ENCODE peak calls at places on chromosomes 13 and 19, in seven cellular contexts. F, C, I, S, N, T and G are unnamed samples.

GRCh38 chr19:3178377-3178972 is at the start of gene S1PR4:
- DNase-seq in F (no peak), C (peak; percentile 80), I (peak; percentile 61), S (peak; percentile 86), N (peak; percentile 83), T (no peak), G (no peak)

GRCh38 chr13:97226788-97227627 is 4.9 kb downstream of the MBNL2 start:
- DNase-seq in F (no peak), C (peak; percentile 49), I (peak; percentile 51), S (no peak), N (peak; percentile 24), T (no peak), G (peak; percentile 80)

GRCh38 chr19:29503785-29504184 is 22.0 kb upstream of the VSTM2B start:
- DNase-seq in F (no peak), C (no peak), I (no peak), S (no peak), N (no peak), T (no peak), G (no peak)

GRCh38 chr13:88235441-88235840 is 564.3 kb downstream of the SLITRK5 start:
- DNase-seq in F (no peak), C (no peak), I (no peak), S (no peak), N (no peak), T (no peak), G (no peak)

GRCh38 chr13:103852036-103852435 is 785.8 kb upstream of the SLC10A2 start:
- DNase-seq in F (no peak), C (no peak), I (no peak), S (no peak), N (no peak), T (no peak), G (no peak)

GRCh38 chr19:39558623-39559117 is 18.7 kb upstream of the EID2 start:
- DNase-seq in F (no peak), C (no peak), I (no peak), S (no peak), N (peak; percentile 15), T (no peak), G (no peak)

GRCh38 chr13:102033316-102033715 is 368.5 kb downstream of the FGF14 start:
- DNase-seq in F (no peak), C (no peak), I (no peak), S (no peak), N (no peak), T (no peak), G (no peak)

GRCh38 chr19:35135389-35135909 is 590 bp upstream of the LGI4 start:
- DNase-seq in F (peak; percentile 20), C (peak; percentile 81), I (peak; percentile 36), S (peak; percentile 89), N (peak; percentile 79), T (peak; percentile 78), G (peak; percentile 65)

GRCh38 chr19:38025908-38026307 is 118.9 kb downstream of the SIPA1L3 start:
- DNase-seq in F (no peak), C (no peak), I (no peak), S (no peak), N (no peak), T (no peak), G (no peak)

GRCh38 chr13:44140146-44140545 is 233.5 kb upstream of the SERP2 start:
- DNase-seq in F (no peak), C (peak; percentile 73), I (no peak), S (no peak), N (no peak), T (no peak), G (no peak)

GRCh38 chr19:21256722-21257121 is 72.5 kb downstream of the ZNF708 start:
- DNase-seq in F (peak; percentile 6), C (no peak), I (no peak), S (no peak), N (peak; percentile 43), T (no peak), G (peak; percentile 28)

GRCh38 chr13:97068146-97068545 is 73.9 kb upstream of the OXGR1 start:
- DNase-seq in F (peak; percentile 2), C (no peak), I (no peak), S (no peak), N (no peak), T (no peak), G (peak; percentile 79)

GRCh38 chr19:56314018-56314583 is 538 bp downstream of the ZSCAN5A start:
- DNase-seq in F (no peak), C (no peak), I (no peak), S (no peak), N (no peak), T (no peak), G (no peak)

GRCh38 chr13:109509154-109509905 is 277.1 kb downstream of the IRS2 start:
- DNase-seq in F (peak; percentile 85), C (no peak), I (no peak), S (no peak), N (no peak), T (no peak), G (peak; percentile 68)

GRCh38 chr13:37621811-37622361 is 23.3 kb upstream of the POSTN start:
- DNase-seq in F (peak; percentile 84), C (no peak), I (no peak), S (no peak), N (no peak), T (peak; percentile 33), G (peak; percentile 89)

DNA sequence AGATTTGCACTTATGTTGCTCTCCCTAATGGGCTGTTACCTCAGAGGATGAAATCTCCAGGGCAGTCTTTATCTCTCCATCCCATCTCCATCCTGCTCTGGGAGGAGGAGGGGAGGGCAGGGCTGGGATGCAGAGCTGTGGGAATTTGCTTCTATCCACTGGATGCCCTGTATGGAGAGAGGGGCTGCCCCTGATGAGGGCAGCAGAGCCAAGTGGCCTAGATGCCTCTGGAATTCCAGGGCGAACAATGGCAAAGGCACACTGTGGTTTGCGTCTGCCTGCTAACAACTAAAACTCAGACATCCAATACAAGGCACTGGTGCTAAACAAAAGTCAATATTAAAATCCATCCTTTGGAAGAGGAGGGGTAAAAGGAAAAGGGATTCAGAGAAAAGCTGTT is 165.1 kb downstream of the COG6 start:
- DNase-seq in F (no peak), C (no peak), I (no peak), S (no peak), N (no peak), T (no peak), G (no peak)
- H3K4me3 ChIP-seq in F (no peak overlapping the region), C (no peak overlapping the region), I (no peak overlapping the region), S (no peak overlapping the region), N (no peak overlapping the region), T (no peak overlapping the region), G (no peak overlapping the region)

GRCh38 chr19:7655581-7655980 is 13.3 kb upstream of the RETN start:
- DNase-seq in F (no peak), C (no peak), I (no peak), S (no peak), N (no peak), T (no peak), G (no peak)

GRCh38 chr19:7648265-7649014 is 11.5 kb downstream of the STXBP2 start:
- DNase-seq in F (no peak), C (no peak), I (no peak), S (no peak), N (no peak), T (no peak), G (no peak)

GRCh38 chr19:7654401-7654800 is 14.4 kb upstream of the RETN start:
- DNase-seq in F (no peak), C (no peak), I (no peak), S (no peak), N (no peak), T (no peak), G (no peak)

GRCh38 chr19:7650148-7650547 is 13.2 kb downstream of the STXBP2 start:
- DNase-seq in F (no peak), C (no peak), I (no peak), S (no peak), N (no peak), T (no peak), G (no peak)

DNA sequence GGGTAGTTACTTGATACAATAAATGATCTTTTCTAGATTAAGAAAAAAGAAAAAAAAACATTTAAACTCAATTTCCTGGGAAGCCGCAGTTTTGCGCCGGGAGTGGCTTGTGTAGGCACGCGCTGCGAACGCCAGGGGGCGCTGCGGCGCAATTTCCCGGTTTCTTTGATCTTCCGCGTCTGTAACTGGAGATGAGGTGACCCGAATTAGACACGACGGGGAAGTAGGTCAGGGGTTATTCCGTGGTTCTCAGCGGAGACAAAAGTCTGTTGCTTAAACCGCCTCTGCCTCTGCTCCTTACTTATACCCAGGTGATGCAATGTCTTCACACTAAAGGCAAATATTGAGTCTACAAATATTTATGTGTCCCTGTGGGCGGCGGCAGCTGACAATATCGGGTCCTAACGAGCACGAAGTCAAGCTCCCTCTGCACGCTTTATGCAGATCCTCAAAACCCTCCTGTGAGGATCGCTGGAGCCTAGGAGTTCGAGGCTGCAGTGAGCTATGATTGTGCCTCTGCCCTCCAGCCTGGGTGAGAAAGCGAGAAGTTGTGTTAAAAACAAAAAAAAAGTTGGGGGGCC is 15.2 kb downstream of the STXBP2 start:
- DNase-seq in F (peak; percentile 25), C (peak; percentile 87), I (peak; percentile 86), S (peak; percentile 97), N (peak; percentile 81), T (peak; percentile 67), G (peak; percentile 88)
- H3K4me3 ChIP-seq in F (no peak overlapping the region), C (no peak overlapping the region), I (peak overlapping the region; percentile 35), S (peak overlapping the region; percentile 17), N (peak overlapping the region; percentile 51), T (no peak overlapping the region), G (peak overlapping the region; percentile 33)

DNA sequence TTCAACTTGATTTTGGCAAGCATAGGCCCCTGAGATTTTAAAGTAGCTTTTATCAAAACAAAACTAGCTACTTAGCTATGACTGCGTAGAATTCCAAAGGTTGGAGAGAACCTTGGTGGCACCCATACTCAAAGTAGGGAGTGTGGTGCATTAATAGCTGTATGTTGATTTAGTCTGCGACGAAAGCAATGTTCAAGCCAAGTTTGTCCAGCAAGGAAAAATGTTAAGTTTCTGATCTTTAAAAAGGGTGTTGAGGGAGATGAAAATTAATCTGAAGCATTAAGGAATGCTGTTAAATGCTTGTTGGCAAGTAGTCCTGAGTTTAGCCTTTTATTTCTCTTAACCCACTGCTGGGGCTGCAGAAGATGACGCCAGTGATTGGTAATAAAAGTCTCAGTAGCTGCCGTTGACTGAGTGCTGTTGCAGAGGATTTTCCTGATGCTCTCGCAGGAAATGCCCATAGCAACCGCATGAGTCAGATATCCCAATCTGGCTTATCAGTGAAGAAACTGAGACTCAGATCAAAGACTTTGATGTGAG is 75.9 kb upstream of the RNF113B start:
- DNase-seq in F (peak; percentile 85), C (no peak), I (no peak), S (no peak), N (no peak), T (no peak), G (peak; percentile 96)
- H3K4me3 ChIP-seq in F (peak overlapping the region; percentile 2), C (no peak overlapping the region), I (no peak overlapping the region), S (no peak overlapping the region), N (no peak overlapping the region), T (peak overlapping the region; percentile 8), G (no peak overlapping the region)

GRCh38 chr13:49298903-49299605 is 51.3 kb downstream of the CDADC1 start:
- DNase-seq in F (no peak), C (no peak), I (no peak), S (no peak), N (no peak), T (no peak), G (no peak)

GRCh38 chr13:49302817-49303216 is 55.1 kb downstream of the CDADC1 start:
- DNase-seq in F (no peak), C (no peak), I (no peak), S (peak; percentile 73), N (no peak), T (no peak), G (no peak)

GRCh38 chr13:49303533-49304252 is 56.0 kb downstream of the CDADC1 start:
- DNase-seq in F (no peak), C (no peak), I (no peak), S (no peak), N (no peak), T (peak; percentile 32), G (no peak)

GRCh38 chr13:49302222-49302621 is 54.5 kb downstream of the CDADC1 start:
- DNase-seq in F (no peak), C (no peak), I (no peak), S (no peak), N (no peak), T (no peak), G (no peak)

GRCh38 chr13:49300716-49301589 is 53.2 kb downstream of the CDADC1 start:
- DNase-seq in F (peak; percentile 42), C (peak; percentile 63), I (peak; percentile 45), S (no peak), N (peak; percentile 90), T (peak; percentile 48), G (peak; percentile 82)
- H3K4me3 ChIP-seq in F (no peak overlapping the region), C (no peak overlapping the region), I (peak overlapping the region; percentile 37), S (peak overlapping the region; percentile 17), N (peak overlapping the region; percentile 39), T (peak overlapping the region; percentile 35), G (peak overlapping the region; percentile 39)